ENCODE peak calls at places on chromosomes 16 and 17, in four cellular contexts. U is Caki2; R is stimulated activated CD4-positive, alpha-beta T cell treated with anti-CD3 and anti-CD28 coated beads, Interleukin-1b, Interleukin-23, amount 100 ng/mL, for 1 hour; E is GM03348. O is an unnamed sample.

GRCh38 chr16:11208916-11209665 is 46.9 kb downstream of the SOCS1 start:
- DNase-seq in U (no peak), R (no peak), E (no peak), O (peak)

GRCh38 chr17:16818340-16818739 is 128.3 kb downstream of the CCDC144A start:
- DNase-seq in U (no peak), R (no peak), E (no peak), O (no peak)

GRCh38 chr17:42518755-42519545 is 17.1 kb upstream of the NAGLU start:
- DNase-seq in U (peak), R (no peak), E (no peak), O (no peak)

GRCh38 chr17:8873801-8874715 is 6.6 kb upstream of the PIK3R6 start:
- DNase-seq in U (no peak), R (no peak), E (no peak), O (no peak)

GRCh38 chr17:38867179-38867994 is 2.5 kb upstream of the LASP1 start:
- DNase-seq in U (peak), R (no peak), E (peak), O (no peak)

GRCh38 chr16:28910046-28911031 is 14.7 kb downstream of the RABEP2 start:
- DNase-seq in U (peak), R (no peak), E (no peak), O (no peak)

GRCh38 chr17:40177275-40177874 is at the start of gene RAPGEFL1:
- DNase-seq in U (peak), R (peak), E (peak), O (peak)

GRCh38 chr17:39997543-39997942 is 16.9 kb downstream of the PSMD3 start:
- DNase-seq in U (no peak), R (no peak), E (no peak), O (no peak)

GRCh38 chr16:21036471-21036870 is 114.2 kb downstream of the DNAH3 start:
- DNase-seq in U (no peak), R (no peak), E (no peak), O (no peak)

GRCh38 chr16:57999971-58000705 is at the start of gene ZNF319:
- DNase-seq in U (no peak), R (no peak), E (peak), O (no peak)

GRCh38 chr16:85541619-85542547 is 71.2 kb upstream of the GSE1 start:
- DNase-seq in U (no peak), R (no peak), E (no peak), O (no peak)

GRCh38 chr16:19864566-19864965 is 20.1 kb downstream of the GPRC5B start:
- DNase-seq in U (no peak), R (no peak), E (no peak), O (no peak)